ENCODE peak calls at places on chromosomes 6 and 20, in nine cellular contexts. M is NCI-H1436; A is H9; F is A549; Q is cardiac muscle cell; D is C1 segment of cervical spinal cord; P is CD4-positive, CD25-positive, alpha-beta regulatory T cell; J is IMR-90; Y is WTC11. X is an unnamed sample.

GRCh38 chr6:13425270-13425905 is 62.0 kb downstream of the GFOD1 start:
- DNase-seq in D (no peak), A (no peak), P (no peak), J (no peak), M (no peak), F (no peak), Q (peak; percentile 67), Y (no peak), X (no peak)

GRCh38 chr20:41889125-41889870 is 271.1 kb upstream of the CHD6 start:
- DNase-seq in A (peak; percentile 37), D (no peak), Q (no peak), F (peak; percentile 20), Y (peak; percentile 24), M (peak; percentile 5), J (no peak), P (no peak), X (no peak)

GRCh38 chr6:161137839-161138544 is 135.9 kb downstream of the AGPAT4 start:
- DNase-seq in J (peak; percentile 56), P (no peak), M (no peak), Q (no peak), D (no peak), Y (no peak), F (no peak), A (no peak), X (no peak)

GRCh38 chr6:130322673-130323268 is 43.0 kb upstream of the TMEM200A start:
- DNase-seq in A (no peak), P (peak; percentile 79), F (peak; percentile 54), D (no peak), Q (peak; percentile 69), Y (peak; percentile 23), M (peak; percentile 0), J (peak; percentile 82), X (no peak)

GRCh38 chr6:63456734-63457133 is 115.5 kb upstream of the LOC128125822 start:
- DNase-seq in J (no peak), P (no peak), Q (no peak), D (no peak), M (no peak), F (no peak), A (no peak), Y (no peak), X (no peak)

GRCh38 chr6:11732036-11732545 is 46.5 kb downstream of the ADTRP start:
- DNase-seq in M (no peak), D (peak; percentile 61), F (no peak), P (peak; percentile 66), A (no peak), J (peak; percentile 12), Q (no peak), Y (no peak), X (no peak)

GRCh38 chr6:12637960-12638641 is 78.5 kb upstream of the PHACTR1 start:
- DNase-seq in D (no peak), P (peak; percentile 35), J (peak; percentile 31), M (peak; percentile 33), F (peak; percentile 40), A (peak; percentile 80), Y (peak; percentile 79), Q (peak; percentile 64), X (no peak)

GRCh38 chr6:170185175-170185970 is 105.5 kb downstream of the DLL1 start:
- DNase-seq in F (no peak), P (no peak), J (no peak), D (no peak), Q (no peak), Y (no peak), M (no peak), A (no peak), X (no peak)

GRCh38 chr6:35018746-35019145 is 122.4 kb downstream of the TCP11 start:
- DNase-seq in Q (no peak), D (no peak), Y (no peak), J (no peak), M (no peak), A (no peak), F (no peak), P (no peak), X (no peak)

GRCh38 chr6:166009385-166010031 is 158.1 kb downstream of the TBXT start:
- DNase-seq in J (no peak), D (no peak), M (no peak), Q (no peak), Y (no peak), P (no peak), A (no peak), F (peak; percentile 45), X (no peak)

GRCh38 chr6:73203098-73203497 is 22.2 kb downstream of the KHDC1L start:
- DNase-seq in A (no peak), P (no peak), D (no peak), Q (no peak), J (peak; percentile 40), Y (no peak), F (no peak), M (no peak), X (no peak)

GRCh38 chr6:25017932-25018581 is 82.3 kb upstream of the RIPOR2 start:
- DNase-seq in J (peak; percentile 65), F (peak; percentile 37), Y (peak; percentile 80), A (peak; percentile 81), P (peak; percentile 91), Q (peak; percentile 75), D (no peak), M (peak; percentile 41), X (no peak)

GRCh38 chr20:13610205-13610604 is 28.5 kb downstream of the TASP1 start:
- DNase-seq in P (peak; percentile 13), F (peak; percentile 38), A (peak; percentile 49), M (no peak), D (no peak), Q (peak; percentile 55), Y (peak; percentile 47), J (no peak), X (no peak)

GRCh38 chr6:146775227-146775626 is 176.5 kb downstream of the ADGB start:
- DNase-seq in Q (no peak), J (no peak), P (no peak), F (no peak), D (no peak), M (no peak), A (no peak), Y (no peak), X (no peak)

GRCh38 chr20:34834459-34834893 is 9.0 kb upstream of the NCOA6 start:
- DNase-seq in Y (no peak), F (peak; percentile 36), A (no peak), Q (peak; percentile 33), P (peak; percentile 58), M (peak; percentile 28), J (peak; percentile 45), D (no peak), X (no peak)

GRCh38 chr6:111605100-111605748 is 454 bp downstream of the TRAF3IP2 start:
- DNase-seq in F (peak; percentile 29), P (peak; percentile 60), J (peak; percentile 86), Q (peak; percentile 69), Y (peak; percentile 64), M (no peak), A (peak; percentile 72), D (peak; percentile 81), X (no peak)

GRCh38 chr6:157030756-157031155 is 253.6 kb downstream of the ARID1B start:
- DNase-seq in D (no peak), P (no peak), J (no peak), M (no peak), Q (no peak), F (no peak), Y (no peak), A (no peak), X (no peak)

GRCh38 chr6:82616386-82617028 is 252.9 kb downstream of the TPBG start:
- DNase-seq in M (no peak), A (no peak), Y (no peak), P (no peak), F (peak; percentile 0), Q (no peak), D (no peak), J (peak; percentile 2), X (no peak)

GRCh38 chr6:100101656-100102055 is 107.6 kb upstream of the MCHR2 start:
- DNase-seq in F (no peak), M (no peak), P (no peak), Y (no peak), D (no peak), J (peak; percentile 7), A (no peak), Q (no peak), X (no peak)

GRCh38 chr20:51211191-51211590 is 188.3 kb upstream of the KCNG1 start:
- DNase-seq in M (no peak), J (no peak), F (no peak), A (peak; percentile 7), Q (no peak), P (no peak), Y (no peak), D (no peak), X (no peak)

GRCh38 chr20:47274449-47275108 is 81.9 kb downstream of the ZMYND8 start:
- DNase-seq in P (peak; percentile 54), D (no peak), M (no peak), J (peak; percentile 97), A (no peak), Q (no peak), Y (no peak), F (peak; percentile 87), X (no peak)

X was measured in NCI-H510A.